ENCODE peak calls at places on chromosome 21, in seven cellular contexts. B, Q, M, G, P, C and W are unnamed samples.

GRCh38 chr21:46097826-46098286 is at the start of gene COL6A2:
- DNase-seq in B (peak), Q (no peak), M (peak), G (peak), P (peak), C (no peak), W (peak)

GRCh38 chr21:20728691-20729090 is 269.5 kb upstream of the NCAM2 start:
- DNase-seq in B (no peak), Q (no peak), M (no peak), G (no peak), P (no peak), C (no peak), W (no peak)

GRCh38 chr21:17925000-17925610 is 105.9 kb upstream of the C21orf91 start:
- DNase-seq in B (peak), Q (peak), M (peak), G (peak), P (peak), C (peak), W (peak)

GRCh38 chr21:44436111-44436611 is 19.1 kb upstream of the LRRC3 start:
- DNase-seq in B (no peak), Q (no peak), M (peak), G (no peak), P (no peak), C (no peak), W (no peak)

GRCh38 chr21:25485914-25486313 is 121.4 kb downstream of the MRPL39 start:
- DNase-seq in B (no peak), Q (no peak), M (no peak), G (no peak), P (no peak), C (no peak), W (no peak)

GRCh38 chr21:46424621-46425020 is 34.1 kb upstream of the DIP2A start:
- DNase-seq in B (no peak), Q (no peak), M (peak), G (no peak), P (no peak), C (no peak), W (no peak)

GRCh38 chr21:31161157-31161556 is 122.9 kb upstream of the KRTAP19-8 start:
- DNase-seq in B (peak), Q (peak), M (no peak), G (peak), P (no peak), C (no peak), W (no peak)

GRCh38 chr21:46492851-46493250 is 34.2 kb downstream of the DIP2A start:
- DNase-seq in B (no peak), Q (no peak), M (no peak), G (no peak), P (no peak), C (no peak), W (no peak)

GRCh38 chr21:45680215-45680614 is 36.7 kb downstream of the PCBP3 start:
- DNase-seq in B (no peak), Q (no peak), M (no peak), G (no peak), P (no peak), C (no peak), W (no peak)

GRCh38 chr21:42315296-42315891 is at the start of gene TFF3:
- DNase-seq in B (no peak), Q (no peak), M (no peak), G (peak), P (no peak), C (no peak), W (no peak)

GRCh38 chr21:42039470-42039901 is 29.3 kb upstream of the ZBTB21 start:
- DNase-seq in B (peak), Q (no peak), M (no peak), G (no peak), P (no peak), C (no peak), W (peak)

GRCh38 chr21:44406953-44407352 is 48.4 kb upstream of the LRRC3 start:
- DNase-seq in B (no peak), Q (no peak), M (no peak), G (no peak), P (no peak), C (no peak), W (no peak)

GRCh38 chr21:36504067-36505058 is 24.4 kb upstream of the CLDN14 start:
- DNase-seq in B (peak), Q (peak), M (no peak), G (peak), P (peak), C (peak), W (peak)

GRCh38 chr21:36917487-36918158 is 48.8 kb downstream of the HLCS start:
- DNase-seq in B (peak), Q (peak), M (no peak), G (peak), P (no peak), C (peak), W (no peak)

GRCh38 chr21:17293194-17293593 is 219.6 kb upstream of the CXADR start:
- DNase-seq in B (no peak), Q (no peak), M (no peak), G (no peak), P (no peak), C (no peak), W (no peak)

GRCh38 chr21:29168874-29169273 is 38.4 kb downstream of the MAP3K7CL start:
- DNase-seq in B (no peak), Q (no peak), M (no peak), G (no peak), P (no peak), C (no peak), W (no peak)

GRCh38 chr21:33403128-33403785 is at the start of gene IFNGR2:
- DNase-seq in B (no peak), Q (no peak), M (peak), G (peak), P (peak), C (no peak), W (no peak)

GRCh38 chr21:45404726-45405270 is at the start of gene COL18A1:
- DNase-seq in B (peak), Q (no peak), M (peak), G (peak), P (peak), C (no peak), W (peak)

GRCh38 chr21:43294194-43294902 is 125.5 kb downstream of the CRYAA start:
- DNase-seq in B (no peak), Q (no peak), M (peak), G (no peak), P (no peak), C (no peak), W (no peak)

GRCh38 chr21:31752352-31752751 is 20.4 kb upstream of the SCAF4 start:
- DNase-seq in B (peak), Q (no peak), M (no peak), G (no peak), P (no peak), C (no peak), W (no peak)

GRCh38 chr21:15064576-15065380 is at the start of gene NRIP1:
- DNase-seq in B (peak), Q (peak), M (peak), G (peak), P (peak), C (peak), W (peak)

GRCh38 chr21:37642493-37642892 is 273.8 kb downstream of the KCNJ6 start:
- DNase-seq in B (no peak), Q (no peak), M (peak), G (peak), P (peak), C (no peak), W (no peak)

GRCh38 chr21:40976198-40977114 is 129.5 kb upstream of the DSCAM start:
- DNase-seq in B (no peak), Q (no peak), M (no peak), G (no peak), P (no peak), C (no peak), W (no peak)

GRCh38 chr21:28160378-28160777 is 832.3 kb downstream of the LTN1 start:
- DNase-seq in B (peak), Q (no peak), M (no peak), G (no peak), P (no peak), C (no peak), W (peak)

GRCh38 chr21:45976666-45977335 is 4.8 kb upstream of the COL6A1 start:
- DNase-seq in B (no peak), Q (no peak), M (no peak), G (no peak), P (no peak), C (no peak), W (peak)

GRCh38 chr21:44947111-44947929 is 7.5 kb downstream of the SLX9 start:
- DNase-seq in B (no peak), Q (no peak), M (peak), G (no peak), P (no peak), C (no peak), W (peak)

GRCh38 chr21:26032263-26032662 is 138.3 kb downstream of the APP start:
- DNase-seq in B (no peak), Q (no peak), M (no peak), G (no peak), P (no peak), C (no peak), W (no peak)

GRCh38 chr21:25772680-25773079 is 37.9 kb downstream of the GABPA start:
- DNase-seq in B (no peak), Q (no peak), M (no peak), G (no peak), P (no peak), C (no peak), W (no peak)

GRCh38 chr21:42941696-42942085 is 16.3 kb upstream of the ERVH48-1 start:
- DNase-seq in B (no peak), Q (no peak), M (no peak), G (no peak), P (no peak), C (no peak), W (no peak)

GRCh38 chr21:33058468-33059318 is 11.2 kb upstream of the OLIG1 start:
- DNase-seq in B (no peak), Q (peak), M (no peak), G (no peak), P (no peak), C (no peak), W (no peak)

GRCh38 chr21:35933466-35933865 is 126.9 kb downstream of the SETD4 start:
- DNase-seq in B (peak), Q (peak), M (no peak), G (peak), P (no peak), C (no peak), W (peak)

GRCh38 chr21:42107881-42108553 is 36.9 kb downstream of the UMODL1 start:
- DNase-seq in B (peak), Q (peak), M (peak), G (peak), P (peak), C (peak), W (no peak)

GRCh38 chr21:44533121-44533890 is 6.7 kb downstream of the KRTAP10-1 start:
- DNase-seq in B (no peak), Q (no peak), M (no peak), G (no peak), P (no peak), C (no peak), W (peak)

GRCh38 chr21:46424062-46424591 is 34.6 kb upstream of the DIP2A start:
- DNase-seq in B (no peak), Q (no peak), M (peak), G (no peak), P (no peak), C (no peak), W (no peak)